ENCODE peak calls at places on chromosomes 1 and 21, in four cellular contexts. One of them, this sample, is unnamed.

GRCh38 chr21:38503588-38503987 is 5.3 kb upstream of the ERG start:
- DNase-seq in endothelial cell of umbilical vein: peak; percentile 97
- DNase-seq in K562: no peak
- DNase-seq in IMR-90: peak; percentile 3
- DNase-seq in this sample: no peak

GRCh38 chr1:175268720-175269119 is 76.1 kb upstream of the KIAA0040 start:
- DNase-seq in endothelial cell of umbilical vein: no peak
- DNase-seq in IMR-90: no peak
- DNase-seq in K562: no peak
- DNase-seq in this sample: peak; percentile 66

GRCh38 chr1:2556277-2557145 is at the start of gene TNFRSF14:
- DNase-seq in K562: peak; percentile 71
- DNase-seq in IMR-90: peak; percentile 35
- DNase-seq in endothelial cell of umbilical vein: peak; percentile 65
- DNase-seq in this sample: no peak

GRCh38 chr1:151989131-151989868 is 4.4 kb downstream of the S100A10 start:
- DNase-seq in K562: no peak
- DNase-seq in endothelial cell of umbilical vein: peak; percentile 72
- DNase-seq in IMR-90: peak; percentile 83
- DNase-seq in this sample: no peak

GRCh38 chr1:185567006-185567405 is 167.2 kb upstream of the HMCN1 start:
- DNase-seq in K562: no peak
- DNase-seq in IMR-90: peak; percentile 58
- DNase-seq in endothelial cell of umbilical vein: peak; percentile 87
- DNase-seq in this sample: no peak

GRCh38 chr1:66434096-66434495 is 99.9 kb upstream of the SGIP1 start:
- DNase-seq in endothelial cell of umbilical vein: no peak
- DNase-seq in IMR-90: peak; percentile 81
- DNase-seq in K562: no peak
- DNase-seq in this sample: no peak

GRCh38 chr1:27603962-27604578 is at the start of gene AHDC1:
- DNase-seq in endothelial cell of umbilical vein: peak; percentile 88
- DNase-seq in IMR-90: peak; percentile 87
- DNase-seq in K562: peak; percentile 90
- DNase-seq in this sample: no peak

GRCh38 chr1:84001501-84001900 is 2.6 kb upstream of the TTLL7 start:
- DNase-seq in IMR-90: no peak
- DNase-seq in endothelial cell of umbilical vein: no peak
- DNase-seq in K562: no peak
- DNase-seq in this sample: no peak

GRCh38 chr1:228211091-228211870 is 3.4 kb downstream of the OBSCN start:
- DNase-seq in IMR-90: no peak
- DNase-seq in K562: no peak
- DNase-seq in endothelial cell of umbilical vein: no peak
- DNase-seq in this sample: no peak

GRCh38 chr1:89022167-89022959 is at the start of gene GBP3:
- DNase-seq in IMR-90: peak; percentile 75
- DNase-seq in K562: no peak
- DNase-seq in endothelial cell of umbilical vein: peak; percentile 76
- DNase-seq in this sample: peak; percentile 9

GRCh38 chr1:3638027-3638426 is 11.9 kb downstream of the WRAP73 start:
- DNase-seq in IMR-90: no peak
- DNase-seq in endothelial cell of umbilical vein: no peak
- DNase-seq in K562: no peak
- DNase-seq in this sample: no peak

GRCh38 chr1:233972951-233973635 is 68.6 kb downstream of the SLC35F3 start:
- DNase-seq in K562: peak; percentile 52
- DNase-seq in endothelial cell of umbilical vein: no peak
- DNase-seq in IMR-90: no peak
- DNase-seq in this sample: no peak

GRCh38 chr1:6889875-6890480 is 104.7 kb downstream of the CAMTA1 start:
- DNase-seq in IMR-90: peak; percentile 68
- DNase-seq in K562: peak; percentile 62
- DNase-seq in endothelial cell of umbilical vein: peak; percentile 82
- DNase-seq in this sample: no peak

GRCh38 chr1:33141216-33141615 is 40.6 kb downstream of the TRIM62 start:
- DNase-seq in IMR-90: no peak
- DNase-seq in K562: no peak
- DNase-seq in endothelial cell of umbilical vein: no peak
- DNase-seq in this sample: no peak

GRCh38 chr1:33548319-33548718 is 75.9 kb downstream of the ZSCAN20 start:
- DNase-seq in IMR-90: no peak
- DNase-seq in endothelial cell of umbilical vein: no peak
- DNase-seq in K562: no peak
- DNase-seq in this sample: no peak

GRCh38 chr1:196433000-196433399 is 175.2 kb downstream of the KCNT2 start:
- DNase-seq in IMR-90: peak; percentile 4
- DNase-seq in endothelial cell of umbilical vein: no peak
- DNase-seq in K562: no peak
- DNase-seq in this sample: no peak

GRCh38 chr21:34589511-34590282 is 25.2 kb downstream of the RCAN1 start:
- DNase-seq in IMR-90: no peak
- DNase-seq in K562: no peak
- DNase-seq in endothelial cell of umbilical vein: no peak
- DNase-seq in this sample: no peak

GRCh38 chr1:32759521-32759980 is 57.0 kb upstream of the SYNC start:
- DNase-seq in K562: no peak
- DNase-seq in endothelial cell of umbilical vein: no peak
- DNase-seq in IMR-90: no peak
- DNase-seq in this sample: no peak

GRCh38 chr1:168084396-168085231 is 52.1 kb downstream of the GPR161 start:
- DNase-seq in K562: peak; percentile 91
- DNase-seq in IMR-90: peak; percentile 23
- DNase-seq in endothelial cell of umbilical vein: peak; percentile 46
- DNase-seq in this sample: no peak

GRCh38 chr1:82775402-82776000 is 974.8 kb downstream of the ADGRL2 start:
- DNase-seq in endothelial cell of umbilical vein: peak; percentile 59
- DNase-seq in K562: peak; percentile 52
- DNase-seq in IMR-90: no peak
- DNase-seq in this sample: no peak

GRCh38 chr1:7755448-7755847 is 15.6 kb upstream of the VAMP3 start:
- DNase-seq in K562: peak; percentile 29
- DNase-seq in endothelial cell of umbilical vein: peak; percentile 7
- DNase-seq in IMR-90: peak; percentile 15
- DNase-seq in this sample: no peak

GRCh38 chr1:171803056-171803455 is 21.6 kb downstream of the METTL13 start:
- DNase-seq in IMR-90: peak; percentile 71
- DNase-seq in endothelial cell of umbilical vein: no peak
- DNase-seq in K562: no peak
- DNase-seq in this sample: no peak

GRCh38 chr1:24384251-24385090 is 29.1 kb downstream of the STPG1 start:
- DNase-seq in K562: no peak
- DNase-seq in endothelial cell of umbilical vein: peak; percentile 75
- DNase-seq in IMR-90: peak; percentile 86
- DNase-seq in this sample: no peak

GRCh38 chr1:1907098-1907736 is 7.8 kb upstream of the CALML6 start:
- DNase-seq in K562: no peak
- DNase-seq in IMR-90: no peak
- DNase-seq in endothelial cell of umbilical vein: no peak
- DNase-seq in this sample: no peak

GRCh38 chr1:20530261-20530660 is 22.1 kb upstream of the FAM43B start:
- DNase-seq in endothelial cell of umbilical vein: peak; percentile 46
- DNase-seq in K562: no peak
- DNase-seq in IMR-90: no peak
- DNase-seq in this sample: no peak

GRCh38 chr1:164648211-164649080 is 89.5 kb downstream of the PBX1 start:
- DNase-seq in K562: no peak
- DNase-seq in endothelial cell of umbilical vein: no peak
- DNase-seq in IMR-90: peak; percentile 31
- DNase-seq in this sample: no peak

GRCh38 chr1:178607718-178608408 is 95.0 kb downstream of the TEX35 start:
- DNase-seq in K562: no peak
- DNase-seq in endothelial cell of umbilical vein: no peak
- DNase-seq in IMR-90: no peak
- DNase-seq in this sample: no peak

GRCh38 chr21:34771512-34772028 is 102.8 kb downstream of the CLIC6 start:
- DNase-seq in endothelial cell of umbilical vein: peak; percentile 11
- DNase-seq in K562: no peak
- DNase-seq in IMR-90: peak; percentile 81
- DNase-seq in this sample: no peak

GRCh38 chr1:185316163-185317033 is 645 bp downstream of the IVNS1ABP start:
- DNase-seq in endothelial cell of umbilical vein: peak; percentile 88
- DNase-seq in IMR-90: peak; percentile 88
- DNase-seq in K562: peak; percentile 81
- DNase-seq in this sample: no peak

GRCh38 chr1:224067621-224068457 is 46.1 kb upstream of the FBXO28 start:
- DNase-seq in endothelial cell of umbilical vein: peak; percentile 52
- DNase-seq in K562: no peak
- DNase-seq in IMR-90: peak; percentile 70
- DNase-seq in this sample: no peak
- H3K9me1 ChIP-seq in endothelial cell of umbilical vein: no peaks in the 10 kb centered on the region
- H3K9me1 ChIP-seq in K562: no peaks in the 10 kb centered on the region
- H3K9me1 ChIP-seq in IMR-90: no peaks in the 10 kb centered on the region
- H3K9me1 ChIP-seq in this sample: no peaks in the 10 kb centered on the region

GRCh38 chr21:42703173-42703908 is 49.9 kb downstream of the PDE9A start:
- DNase-seq in IMR-90: no peak
- DNase-seq in K562: no peak
- DNase-seq in endothelial cell of umbilical vein: no peak
- DNase-seq in this sample: no peak
- H3K9me1 ChIP-seq in IMR-90: no peaks in the 10 kb centered on the region
- H3K9me1 ChIP-seq in K562: no peaks in the 10 kb centered on the region
- H3K9me1 ChIP-seq in endothelial cell of umbilical vein: no peaks in the 10 kb centered on the region
- H3K9me1 ChIP-seq in this sample: no peaks in the 10 kb centered on the region

GRCh38 chr1:182552527-182552926 is 36.5 kb downstream of the RNASEL start:
- DNase-seq in K562: no peak
- DNase-seq in endothelial cell of umbilical vein: no peak
- DNase-seq in IMR-90: peak; percentile 13
- DNase-seq in this sample: no peak
- H3K9me1 ChIP-seq in K562: no peaks in the 10 kb centered on the region
- H3K9me1 ChIP-seq in endothelial cell of umbilical vein: no peaks in the 10 kb centered on the region
- H3K9me1 ChIP-seq in IMR-90: no peaks in the 10 kb centered on the region
- H3K9me1 ChIP-seq in this sample: no peaks in the 10 kb centered on the region

DNA sequence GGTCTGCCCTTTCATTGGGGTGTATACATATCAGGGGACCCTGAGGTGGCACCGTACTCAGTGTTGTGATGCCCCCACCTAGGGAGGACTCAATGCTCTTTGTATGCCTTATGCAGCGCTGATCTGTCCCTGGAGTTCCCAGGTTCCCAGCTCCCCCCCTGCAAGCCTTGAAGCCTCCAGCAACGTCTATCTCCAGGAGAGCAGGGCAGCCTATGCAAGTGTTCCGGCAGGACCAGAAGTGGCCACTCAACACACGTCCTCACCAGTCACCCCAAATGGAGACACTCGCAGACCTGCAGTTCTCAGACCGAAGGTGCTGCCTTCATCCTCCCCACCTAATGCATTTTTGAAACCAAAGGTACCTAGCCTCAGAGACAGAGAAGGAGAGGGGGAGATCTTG is 25.2 kb upstream of the CNTN2 start:
- DNase-seq in IMR-90: no peak
- DNase-seq in endothelial cell of umbilical vein: no peak
- DNase-seq in K562: no peak
- DNase-seq in this sample: no peak
- H3K9me1 ChIP-seq in IMR-90: no peaks in the 10 kb centered on the region
- H3K9me1 ChIP-seq in endothelial cell of umbilical vein: no peaks in the 10 kb centered on the region
- H3K9me1 ChIP-seq in K562: no peaks in the 10 kb centered on the region
- H3K9me1 ChIP-seq in this sample: no peaks in the 10 kb centered on the region

GRCh38 chr1:117312453-117313138 is 54.7 kb upstream of the MAN1A2 start:
- DNase-seq in K562: peak; percentile 37
- DNase-seq in IMR-90: peak; percentile 83
- DNase-seq in endothelial cell of umbilical vein: peak; percentile 47
- DNase-seq in this sample: no peak

GRCh38 chr1:117308406-117308916 is 58.8 kb upstream of the MAN1A2 start:
- DNase-seq in K562: no peak
- DNase-seq in endothelial cell of umbilical vein: no peak
- DNase-seq in IMR-90: no peak
- DNase-seq in this sample: no peak

GRCh38 chr1:117318456-117318855 is 48.8 kb upstream of the MAN1A2 start:
- DNase-seq in K562: no peak
- DNase-seq in endothelial cell of umbilical vein: no peak
- DNase-seq in IMR-90: no peak
- DNase-seq in this sample: no peak

GRCh38 chr1:117318011-117318410 is 49.2 kb upstream of the MAN1A2 start:
- DNase-seq in IMR-90: no peak
- DNase-seq in endothelial cell of umbilical vein: no peak
- DNase-seq in K562: no peak
- DNase-seq in this sample: no peak

GRCh38 chr1:117313555-117313954 is 53.7 kb upstream of the MAN1A2 start:
- DNase-seq in IMR-90: no peak
- DNase-seq in endothelial cell of umbilical vein: no peak
- DNase-seq in K562: no peak
- DNase-seq in this sample: no peak
- H3K9me1 ChIP-seq in IMR-90: peaks cover 6% of the 10 kb centered on the region
- H3K9me1 ChIP-seq in endothelial cell of umbilical vein: no peaks in the 10 kb centered on the region
- H3K9me1 ChIP-seq in K562: no peaks in the 10 kb centered on the region
- H3K9me1 ChIP-seq in this sample: no peaks in the 10 kb centered on the region

GRCh38 chr21:45367402-45368351 is 37.3 kb upstream of the COL18A1 start:
- DNase-seq in IMR-90: no peak
- DNase-seq in K562: no peak
- DNase-seq in endothelial cell of umbilical vein: no peak
- DNase-seq in this sample: no peak
- H3K9me1 ChIP-seq in IMR-90: peaks cover 26% of the 10 kb centered on the region
- H3K9me1 ChIP-seq in K562: no peaks in the 10 kb centered on the region
- H3K9me1 ChIP-seq in endothelial cell of umbilical vein: no peaks in the 10 kb centered on the region
- H3K9me1 ChIP-seq in this sample: no peaks in the 10 kb centered on the region

This sample was measured in keratinocyte.